ENCODE peak calls at places on chromosome X, in four cellular contexts. O, W, F and X are unnamed samples.
A peak's percentile ranks its signal among the peaks of the same experiment; 100 is the strongest.

GRCh38 chrX:119427024-119427794 is 28.1 kb downstream of the SLC25A43 start:
- DNase-seq in F (no peak), W (peak; percentile 26), O (no peak), X (no peak)

GRCh38 chrX:37943554-37943953 is 62.8 kb upstream of the SYTL5 start:
- DNase-seq in O (no peak), W (no peak), F (no peak), X (no peak)

GRCh38 chrX:1520350-1520749 is 16.6 kb downstream of the P2RY8 start:
- DNase-seq in F (no peak), O (no peak), W (no peak), X (no peak)

GRCh38 chrX:2387614-2388239 is 113.0 kb downstream of the DHRSX start:
- DNase-seq in F (no peak), O (no peak), W (no peak), X (no peak)

GRCh38 chrX:87805829-87806490 is 288.4 kb downstream of the KLHL4 start:
- DNase-seq in W (no peak), F (no peak), O (no peak), X (no peak)

GRCh38 chrX:154761977-154762528 is 611 bp upstream of the DKC1 start:
- DNase-seq in O (peak; percentile 19), F (no peak), W (no peak), X (no peak)

GRCh38 chrX:44872319-44872816 is 620 bp upstream of the KDM6A start:
- DNase-seq in W (no peak), F (peak; percentile 76), O (peak; percentile 10), X (no peak)

GRCh38 chrX:83771664-83772063 is 89.3 kb upstream of the CYLC1 start:
- DNase-seq in O (no peak), W (no peak), F (no peak), X (no peak)

GRCh38 chrX:78064152-78064551 is 39.9 kb upstream of the PGK1 start:
- DNase-seq in W (no peak), O (no peak), F (no peak), X (no peak)

GRCh38 chrX:78066110-78066509 is 37.9 kb upstream of the PGK1 start:
- DNase-seq in W (no peak), O (no peak), F (no peak), X (no peak)

DNA sequence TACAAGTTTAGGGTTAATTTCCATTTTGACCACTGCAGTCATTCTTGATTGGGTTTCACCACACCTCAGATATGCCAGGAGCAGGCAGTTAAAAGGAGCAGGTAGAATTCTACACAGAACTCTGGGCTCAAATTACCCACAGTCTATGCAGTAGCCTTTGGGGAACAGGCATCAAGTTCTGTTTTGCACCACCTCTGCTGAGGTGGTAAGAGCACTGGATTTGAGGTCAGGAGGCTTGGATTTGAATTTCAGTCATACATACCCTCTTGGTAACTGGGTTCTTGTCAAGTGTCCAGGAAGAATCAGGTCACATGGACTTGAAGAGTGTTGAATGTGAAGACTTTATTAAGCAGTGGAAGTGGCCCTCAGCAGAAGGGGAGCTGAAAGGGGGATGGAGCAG is 40.4 kb upstream of the PGK1 start:
- DNase-seq in W (no peak), F (no peak), O (no peak), X (no peak)
- H3K4me1 ChIP-seq in W (no peaks in the 10 kb centered on the region), F (no peaks in the 10 kb centered on the region), O (no peaks in the 10 kb centered on the region), X (no peaks in the 10 kb centered on the region)

DNA sequence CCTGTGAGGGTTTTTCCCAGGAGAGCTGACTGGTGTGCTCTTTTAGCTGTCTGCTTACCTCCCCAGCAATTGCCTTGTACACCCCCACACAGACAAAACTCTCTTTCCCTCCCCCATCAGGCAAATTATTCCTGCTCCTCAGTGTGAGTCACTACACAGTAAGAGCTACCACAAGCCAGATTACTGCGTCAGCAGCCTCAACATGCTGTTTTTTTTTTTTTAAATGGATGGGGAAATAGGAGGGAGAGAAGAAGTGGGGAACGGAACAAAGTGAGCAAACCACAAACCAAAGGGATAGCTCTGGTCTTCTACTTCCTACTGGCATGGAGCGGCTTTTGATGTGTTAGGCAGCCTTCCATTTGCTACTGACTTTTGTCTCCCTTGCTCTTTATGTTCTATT is 107.5 kb upstream of the ACSL4 start:
- DNase-seq in W (peak; percentile 19), F (no peak), O (no peak), X (no peak)
- TF ChIP-seq POLR2A in W (no peak), F (no peak), O (no peak), X (no peak)

GRCh38 chrX:132676102-132676501 is 187.3 kb upstream of the MBNL3 start:
- DNase-seq in W (no peak), O (no peak), F (no peak), X (no peak)

GRCh38 chrX:132676561-132677186 is 187.8 kb upstream of the MBNL3 start:
- DNase-seq in F (no peak), W (no peak), O (no peak), X (no peak)

GRCh38 chrX:132665676-132666075 is 176.8 kb upstream of the MBNL3 start:
- DNase-seq in O (no peak), W (no peak), F (no peak), X (no peak)

GRCh38 chrX:132669142-132669541 is 180.3 kb upstream of the MBNL3 start:
- DNase-seq in O (no peak), W (no peak), F (no peak), X (no peak)

GRCh38 chrX:132671229-132671641 is 182.4 kb upstream of the MBNL3 start:
- DNase-seq in O (no peak), F (no peak), W (no peak), X (no peak)
- H3K4me1 ChIP-seq in O (no peaks in the 10 kb centered on the region), F (no peaks in the 10 kb centered on the region), W (no peaks in the 10 kb centered on the region), X (no peaks in the 10 kb centered on the region)

GRCh38 chrX:107559506-107559905 is 68.8 kb upstream of the PRPS1 start:
- DNase-seq in W (no peak), F (no peak), O (no peak), X (no peak)
- TF ChIP-seq POLR2A in W (no peak), F (no peak), O (no peak), X (no peak)

GRCh38 chrX:65720580-65720979 is 53.1 kb downstream of the MSN start:
- DNase-seq in F (no peak), O (no peak), W (no peak), X (no peak)
- H3K4me1 ChIP-seq in F (no peaks in the 10 kb centered on the region), O (no peaks in the 10 kb centered on the region), W (peaks cover 52% of the 10 kb centered on the region), X (peaks cover 42% of the 10 kb centered on the region)